ENCODE peak calls at places on chromosomes 16 and 17, in six cellular contexts. Q is NCI-H1048; L is SHP77; F is GM12891; A is breast epithelium; W is activated CD4-positive, alpha-beta T cell treated with anti-CD3 and anti-CD28 coated beads for 48 hours. G is an unnamed sample.
A peak's percentile ranks its signal among the peaks of the same experiment; 100 is the strongest.

GRCh38 chr17:62705116-62705515 is 77.6 kb downstream of the MRC2 start:
- DNase-seq in W (no peak), L (no peak), Q (no peak), A (no peak), F (no peak), G (no peak)

GRCh38 chr17:8685396-8685795 is 54.9 kb upstream of the MYH10 start:
- DNase-seq in W (no peak), F (no peak), Q (no peak), A (no peak), L (no peak), G (peak; percentile 20)

GRCh38 chr17:40366861-40367518 is 2.5 kb upstream of the GJD3 start:
- DNase-seq in F (no peak), W (no peak), Q (no peak), L (no peak), A (no peak), G (no peak)

GRCh38 chr17:60095381-60095780 is 16.7 kb upstream of the HEATR6 start:
- DNase-seq in F (no peak), Q (no peak), L (no peak), W (no peak), A (no peak), G (no peak)

GRCh38 chr17:15092762-15093161 is 172.4 kb downstream of the PMP22 start:
- DNase-seq in L (no peak), F (no peak), Q (no peak), W (no peak), A (no peak), G (no peak)

GRCh38 chr16:54546481-54546880 is 259.9 kb upstream of the IRX3 start:
- DNase-seq in L (peak; percentile 2), W (no peak), A (no peak), Q (no peak), F (no peak), G (no peak)

GRCh38 chr17:80494547-80494946 is 18.1 kb upstream of the NPTX1 start:
- DNase-seq in L (no peak), W (peak; percentile 30), F (no peak), A (no peak), Q (no peak), G (no peak)

GRCh38 chr17:39404542-39405378 is 3.3 kb upstream of the FBXL20 start:
- DNase-seq in Q (no peak), W (peak; percentile 35), A (peak; percentile 19), L (no peak), F (no peak), G (no peak)

GRCh38 chr16:15899538-15900100 is 11.2 kb upstream of the CEP20 start:
- DNase-seq in L (no peak), Q (no peak), F (peak; percentile 35), A (peak; percentile 59), W (peak; percentile 68), G (no peak)